ENCODE peak calls at places on chromosome 15, in nine cellular contexts. One of them, this sample, is unnamed.

GRCh38 chr15:75622505-75622904 is 3.0 kb downstream of the SNUPN start:
- DNase-seq in AG09309: no peak
- DNase-seq in keratinocyte: no peak
- DNase-seq in mucosa of descending colon: no peak
- DNase-seq in GM23338: no peak
- DNase-seq in right atrium auricular region: no peak
- DNase-seq in OCI-LY7: no peak
- DNase-seq in fibroblast of lung: no peak
- DNase-seq in gastrocnemius medialis: no peak
- DNase-seq in this sample: no peak

GRCh38 chr15:101568304-101568703 is 78.8 kb upstream of the PCSK6 start:
- DNase-seq in AG09309: no peak
- DNase-seq in keratinocyte: no peak
- DNase-seq in mucosa of descending colon: no peak
- DNase-seq in GM23338: no peak
- DNase-seq in right atrium auricular region: no peak
- DNase-seq in OCI-LY7: no peak
- DNase-seq in fibroblast of lung: peak
- DNase-seq in gastrocnemius medialis: no peak
- DNase-seq in this sample: no peak

GRCh38 chr15:76060098-76060989 is 559 bp downstream of the TMEM266 start:
- DNase-seq in AG09309: no peak
- DNase-seq in keratinocyte: no peak
- DNase-seq in mucosa of descending colon: no peak
- DNase-seq in GM23338: no peak
- DNase-seq in right atrium auricular region: no peak
- DNase-seq in OCI-LY7: no peak
- DNase-seq in fibroblast of lung: no peak
- DNase-seq in gastrocnemius medialis: no peak
- DNase-seq in this sample: no peak

GRCh38 chr15:83206387-83206970 is 1.1 kb downstream of the HDGFL3 start:
- DNase-seq in AG09309: no peak
- DNase-seq in keratinocyte: no peak
- DNase-seq in mucosa of descending colon: peak
- DNase-seq in GM23338: peak
- DNase-seq in right atrium auricular region: no peak
- DNase-seq in OCI-LY7: peak
- DNase-seq in fibroblast of lung: peak
- DNase-seq in gastrocnemius medialis: no peak
- DNase-seq in this sample: peak

GRCh38 chr15:69265347-69265955 is 33.3 kb upstream of the PAQR5 start:
- DNase-seq in AG09309: no peak
- DNase-seq in keratinocyte: no peak
- DNase-seq in mucosa of descending colon: peak
- DNase-seq in GM23338: peak
- DNase-seq in right atrium auricular region: no peak
- DNase-seq in OCI-LY7: peak
- DNase-seq in fibroblast of lung: peak
- DNase-seq in gastrocnemius medialis: no peak
- DNase-seq in this sample: no peak

GRCh38 chr15:70286110-70286806 is 188.5 kb upstream of the TLE3 start:
- DNase-seq in AG09309: no peak
- DNase-seq in keratinocyte: no peak
- DNase-seq in mucosa of descending colon: no peak
- DNase-seq in GM23338: peak
- DNase-seq in right atrium auricular region: no peak
- DNase-seq in OCI-LY7: no peak
- DNase-seq in fibroblast of lung: no peak
- DNase-seq in gastrocnemius medialis: no peak
- DNase-seq in this sample: no peak

GRCh38 chr15:59258317-59258716 is 51.7 kb downstream of the LDHAL6B start:
- DNase-seq in AG09309: no peak
- DNase-seq in keratinocyte: no peak
- DNase-seq in mucosa of descending colon: no peak
- DNase-seq in GM23338: no peak
- DNase-seq in right atrium auricular region: no peak
- DNase-seq in OCI-LY7: no peak
- DNase-seq in fibroblast of lung: no peak
- DNase-seq in gastrocnemius medialis: no peak
- DNase-seq in this sample: no peak

GRCh38 chr15:43748376-43748775 is 2.1 kb downstream of the PDIA3 start:
- DNase-seq in AG09309: no peak
- DNase-seq in keratinocyte: no peak
- DNase-seq in mucosa of descending colon: no peak
- DNase-seq in GM23338: peak
- DNase-seq in right atrium auricular region: no peak
- DNase-seq in OCI-LY7: peak
- DNase-seq in fibroblast of lung: peak
- DNase-seq in gastrocnemius medialis: no peak
- DNase-seq in this sample: no peak

GRCh38 chr15:88450125-88450798 is 16.9 kb downstream of the MRPL46 start:
- DNase-seq in AG09309: no peak
- DNase-seq in keratinocyte: no peak
- DNase-seq in mucosa of descending colon: peak
- DNase-seq in GM23338: peak
- DNase-seq in right atrium auricular region: no peak
- DNase-seq in OCI-LY7: peak
- DNase-seq in fibroblast of lung: peak
- DNase-seq in gastrocnemius medialis: no peak
- DNase-seq in this sample: peak

GRCh38 chr15:79673416-79674123 is 223.2 kb downstream of the MTHFS start:
- DNase-seq in AG09309: peak
- DNase-seq in keratinocyte: no peak
- DNase-seq in mucosa of descending colon: no peak
- DNase-seq in GM23338: peak
- DNase-seq in right atrium auricular region: no peak
- DNase-seq in OCI-LY7: no peak
- DNase-seq in fibroblast of lung: peak
- DNase-seq in gastrocnemius medialis: no peak
- DNase-seq in this sample: no peak

GRCh38 chr15:86837631-86838030 is 758.0 kb downstream of the AGBL1 start:
- DNase-seq in AG09309: no peak
- DNase-seq in keratinocyte: no peak
- DNase-seq in mucosa of descending colon: no peak
- DNase-seq in GM23338: peak
- DNase-seq in right atrium auricular region: no peak
- DNase-seq in OCI-LY7: no peak
- DNase-seq in fibroblast of lung: peak
- DNase-seq in gastrocnemius medialis: no peak
- DNase-seq in this sample: no peak

GRCh38 chr15:40536501-40536900 is 28.3 kb downstream of the CCDC32 start:
- DNase-seq in AG09309: no peak
- DNase-seq in keratinocyte: no peak
- DNase-seq in mucosa of descending colon: no peak
- DNase-seq in GM23338: no peak
- DNase-seq in right atrium auricular region: no peak
- DNase-seq in OCI-LY7: no peak
- DNase-seq in fibroblast of lung: peak
- DNase-seq in gastrocnemius medialis: no peak
- DNase-seq in this sample: no peak

GRCh38 chr15:78131295-78132021 is at the start of gene CIB2:
- DNase-seq in AG09309: no peak
- DNase-seq in keratinocyte: no peak
- DNase-seq in mucosa of descending colon: peak
- DNase-seq in GM23338: peak
- DNase-seq in right atrium auricular region: no peak
- DNase-seq in OCI-LY7: peak
- DNase-seq in fibroblast of lung: peak
- DNase-seq in gastrocnemius medialis: peak
- DNase-seq in this sample: peak

GRCh38 chr15:52737720-52738119 is 52.4 kb downstream of the ONECUT1 start:
- DNase-seq in AG09309: no peak
- DNase-seq in keratinocyte: no peak
- DNase-seq in mucosa of descending colon: no peak
- DNase-seq in GM23338: no peak
- DNase-seq in right atrium auricular region: no peak
- DNase-seq in OCI-LY7: no peak
- DNase-seq in fibroblast of lung: peak
- DNase-seq in gastrocnemius medialis: no peak
- DNase-seq in this sample: no peak

GRCh38 chr15:79311901-79312553 is 1.1 kb downstream of the TMED3 start:
- DNase-seq in AG09309: no peak
- DNase-seq in keratinocyte: no peak
- DNase-seq in mucosa of descending colon: peak
- DNase-seq in GM23338: no peak
- DNase-seq in right atrium auricular region: no peak
- DNase-seq in OCI-LY7: no peak
- DNase-seq in fibroblast of lung: peak
- DNase-seq in gastrocnemius medialis: no peak
- DNase-seq in this sample: no peak

GRCh38 chr15:75389791-75390382 is 21.5 kb upstream of the MAN2C1 start:
- DNase-seq in AG09309: no peak
- DNase-seq in keratinocyte: no peak
- DNase-seq in mucosa of descending colon: no peak
- DNase-seq in GM23338: no peak
- DNase-seq in right atrium auricular region: no peak
- DNase-seq in OCI-LY7: no peak
- DNase-seq in fibroblast of lung: peak
- DNase-seq in gastrocnemius medialis: no peak
- DNase-seq in this sample: no peak

GRCh38 chr15:93121994-93122910 is 33.2 kb upstream of the RGMA start:
- DNase-seq in AG09309: no peak
- DNase-seq in keratinocyte: no peak
- DNase-seq in mucosa of descending colon: no peak
- DNase-seq in GM23338: no peak
- DNase-seq in right atrium auricular region: peak
- DNase-seq in OCI-LY7: no peak
- DNase-seq in fibroblast of lung: no peak
- DNase-seq in gastrocnemius medialis: no peak
- DNase-seq in this sample: no peak

GRCh38 chr15:59276225-59277178 is 69.9 kb downstream of the LDHAL6B start:
- DNase-seq in AG09309: no peak
- DNase-seq in keratinocyte: no peak
- DNase-seq in mucosa of descending colon: peak
- DNase-seq in GM23338: no peak
- DNase-seq in right atrium auricular region: no peak
- DNase-seq in OCI-LY7: no peak
- DNase-seq in fibroblast of lung: no peak
- DNase-seq in gastrocnemius medialis: no peak
- DNase-seq in this sample: no peak

DNA sequence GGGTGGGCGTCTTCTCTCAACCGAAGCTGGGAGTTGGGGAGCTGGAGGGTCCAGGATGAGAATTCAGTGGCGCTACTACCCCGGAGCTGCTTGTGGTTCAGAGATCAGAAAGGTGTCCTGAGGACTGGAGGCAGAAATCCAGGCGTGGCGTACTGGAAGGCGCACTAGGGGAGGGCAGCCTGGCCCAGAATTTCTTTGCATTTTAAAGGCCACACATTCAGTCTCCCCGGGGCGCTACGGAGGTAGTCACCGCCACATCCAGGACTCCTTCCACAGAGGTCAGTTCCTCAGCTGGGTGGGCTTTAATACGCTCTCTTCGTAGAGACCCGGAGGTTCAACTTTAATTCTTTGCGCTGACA is 346 bp downstream of the MCTP2 start:
- DNase-seq in AG09309: no peak
- DNase-seq in keratinocyte: no peak
- DNase-seq in mucosa of descending colon: no peak
- DNase-seq in GM23338: peak
- DNase-seq in right atrium auricular region: no peak
- DNase-seq in OCI-LY7: peak
- DNase-seq in fibroblast of lung: no peak
- DNase-seq in gastrocnemius medialis: no peak
- DNase-seq in this sample: peak
- TF ChIP-seq CTCF in AG09309: no peak
- TF ChIP-seq CTCF in keratinocyte: no peak
- TF ChIP-seq CTCF in mucosa of descending colon: no peak
- TF ChIP-seq CTCF in GM23338: no peak
- TF ChIP-seq CTCF in right atrium auricular region: no peak
- TF ChIP-seq CTCF in OCI-LY7: no peak
- TF ChIP-seq CTCF in fibroblast of lung: no peak
- TF ChIP-seq CTCF in gastrocnemius medialis: no peak
- TF ChIP-seq CTCF in this sample: no peak

DNA sequence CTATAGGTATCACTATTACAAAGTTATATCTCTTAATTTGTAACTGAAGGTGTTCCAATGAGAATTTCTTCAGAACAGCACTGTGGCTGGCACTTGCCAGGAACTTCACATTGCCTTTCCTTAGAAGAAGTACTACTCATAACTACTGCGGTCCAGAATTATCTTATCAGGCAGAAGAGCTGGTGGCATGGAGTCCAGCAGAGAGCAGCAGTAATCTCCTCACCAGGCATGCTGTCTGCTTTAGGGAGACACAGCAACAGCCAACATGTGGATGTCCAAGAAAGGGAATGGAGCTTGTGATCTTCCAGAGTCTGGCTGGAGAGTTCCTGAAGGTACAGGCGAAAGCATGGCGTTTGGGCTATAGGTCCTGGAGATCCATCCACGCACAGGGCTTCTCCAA is 919.7 kb upstream of the NR2F2 start:
- DNase-seq in AG09309: no peak
- DNase-seq in keratinocyte: no peak
- DNase-seq in mucosa of descending colon: no peak
- DNase-seq in GM23338: no peak
- DNase-seq in right atrium auricular region: no peak
- DNase-seq in OCI-LY7: no peak
- DNase-seq in fibroblast of lung: no peak
- DNase-seq in gastrocnemius medialis: no peak
- DNase-seq in this sample: no peak
- TF ChIP-seq CTCF in AG09309: no peak
- TF ChIP-seq CTCF in keratinocyte: peak
- TF ChIP-seq CTCF in mucosa of descending colon: no peak
- TF ChIP-seq CTCF in GM23338: no peak
- TF ChIP-seq CTCF in right atrium auricular region: no peak
- TF ChIP-seq CTCF in OCI-LY7: no peak
- TF ChIP-seq CTCF in fibroblast of lung: no peak
- TF ChIP-seq CTCF in gastrocnemius medialis: no peak
- TF ChIP-seq CTCF in this sample: no peak

DNA sequence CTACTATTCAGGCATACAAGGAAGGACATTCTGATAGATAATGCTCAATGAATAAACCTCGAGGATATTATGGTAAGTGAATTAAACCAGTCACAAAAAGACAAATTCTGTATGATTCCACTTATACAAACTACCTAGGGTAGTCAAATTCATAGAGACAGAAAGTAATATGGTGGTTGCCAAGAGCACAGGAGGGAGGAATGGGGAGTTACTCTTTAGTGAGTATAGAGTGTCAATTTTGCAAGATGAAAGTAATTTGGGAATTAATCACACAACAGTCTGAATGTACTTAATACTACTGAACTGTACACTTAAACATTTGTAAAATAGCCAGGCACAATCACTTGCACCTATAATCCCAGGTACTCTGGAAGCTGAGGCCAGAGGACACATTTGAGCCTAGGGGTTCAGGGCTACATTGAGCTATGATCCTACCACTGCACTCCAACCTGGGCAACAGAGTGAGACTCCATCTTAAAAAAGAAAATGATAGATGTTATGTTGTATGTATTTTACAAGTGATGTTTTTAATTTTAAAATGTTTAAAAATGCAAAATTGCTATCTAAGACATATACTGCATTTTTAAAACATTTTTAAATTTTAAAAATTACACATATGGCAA is 91.0 kb downstream of the NPAP1 start:
- DNase-seq in AG09309: no peak
- DNase-seq in keratinocyte: no peak
- DNase-seq in mucosa of descending colon: no peak
- DNase-seq in GM23338: no peak
- DNase-seq in right atrium auricular region: no peak
- DNase-seq in OCI-LY7: no peak
- DNase-seq in fibroblast of lung: no peak
- DNase-seq in gastrocnemius medialis: no peak
- DNase-seq in this sample: no peak
- TF ChIP-seq CTCF in AG09309: no peak
- TF ChIP-seq CTCF in keratinocyte: no peak
- TF ChIP-seq CTCF in mucosa of descending colon: no peak
- TF ChIP-seq CTCF in GM23338: no peak
- TF ChIP-seq CTCF in right atrium auricular region: no peak
- TF ChIP-seq CTCF in OCI-LY7: no peak
- TF ChIP-seq CTCF in fibroblast of lung: no peak
- TF ChIP-seq CTCF in gastrocnemius medialis: no peak
- TF ChIP-seq CTCF in this sample: no peak

GRCh38 chr15:37764733-37765191 is 169.7 kb upstream of the TMCO5A start:
- DNase-seq in AG09309: peak
- DNase-seq in keratinocyte: no peak
- DNase-seq in mucosa of descending colon: peak
- DNase-seq in GM23338: peak
- DNase-seq in right atrium auricular region: no peak
- DNase-seq in OCI-LY7: peak
- DNase-seq in fibroblast of lung: peak
- DNase-seq in gastrocnemius medialis: no peak
- DNase-seq in this sample: peak
- TF ChIP-seq CTCF in AG09309: peak
- TF ChIP-seq CTCF in keratinocyte: peak
- TF ChIP-seq CTCF in mucosa of descending colon: no peak
- TF ChIP-seq CTCF in GM23338: peak
- TF ChIP-seq CTCF in right atrium auricular region: peak
- TF ChIP-seq CTCF in OCI-LY7: peak
- TF ChIP-seq CTCF in fibroblast of lung: peak
- TF ChIP-seq CTCF in gastrocnemius medialis: peak
- TF ChIP-seq CTCF in this sample: peak